ENCODE peak calls at places on chromosome 9, in eight cellular contexts. One of them, this sample, is unnamed.

GRCh38 chr9:129580211-129580915 is 40.5 kb downstream of the C9orf50 start:
- DNase-seq in AG04449: no peak
- DNase-seq in astrocyte of the spinal cord: no peak
- DNase-seq in PC-9: no peak
- DNase-seq in GM12865: peak; percentile 87
- DNase-seq in OCI-LY7: peak; percentile 66
- DNase-seq in fibroblast of lung: no peak
- DNase-seq in ascending aorta: no peak
- DNase-seq in this sample: no peak

GRCh38 chr9:92463989-92464388 is 18.3 kb downstream of the ASPN start:
- DNase-seq in OCI-LY7: no peak
- DNase-seq in AG04449: peak; percentile 91
- DNase-seq in astrocyte of the spinal cord: peak; percentile 85
- DNase-seq in GM12865: no peak
- DNase-seq in fibroblast of lung: peak; percentile 92
- DNase-seq in PC-9: no peak
- DNase-seq in ascending aorta: peak; percentile 73
- DNase-seq in this sample: no peak

GRCh38 chr9:122498883-122499288 is 11.7 kb upstream of the OR1J2 start:
- DNase-seq in AG04449: no peak
- DNase-seq in PC-9: no peak
- DNase-seq in fibroblast of lung: peak; percentile 37
- DNase-seq in astrocyte of the spinal cord: peak; percentile 19
- DNase-seq in OCI-LY7: peak; percentile 47
- DNase-seq in GM12865: peak; percentile 54
- DNase-seq in ascending aorta: no peak
- DNase-seq in this sample: no peak

GRCh38 chr9:21553441-21553840 is 71.3 kb upstream of the IFNE start:
- DNase-seq in OCI-LY7: no peak
- DNase-seq in GM12865: no peak
- DNase-seq in astrocyte of the spinal cord: no peak
- DNase-seq in fibroblast of lung: peak; percentile 14
- DNase-seq in PC-9: no peak
- DNase-seq in AG04449: no peak
- DNase-seq in ascending aorta: no peak
- DNase-seq in this sample: no peak

GRCh38 chr9:36575411-36575882 is 2.8 kb downstream of the MELK start:
- DNase-seq in AG04449: no peak
- DNase-seq in astrocyte of the spinal cord: peak; percentile 65
- DNase-seq in PC-9: no peak
- DNase-seq in ascending aorta: no peak
- DNase-seq in fibroblast of lung: peak; percentile 64
- DNase-seq in OCI-LY7: no peak
- DNase-seq in GM12865: no peak
- DNase-seq in this sample: no peak

GRCh38 chr9:26945591-26945990 is 1.5 kb downstream of the PLAA start:
- DNase-seq in ascending aorta: no peak
- DNase-seq in PC-9: no peak
- DNase-seq in AG04449: no peak
- DNase-seq in GM12865: no peak
- DNase-seq in astrocyte of the spinal cord: no peak
- DNase-seq in OCI-LY7: no peak
- DNase-seq in fibroblast of lung: no peak
- DNase-seq in this sample: no peak

GRCh38 chr9:137294684-137295312 is 7.3 kb downstream of the NRARP start:
- DNase-seq in OCI-LY7: no peak
- DNase-seq in ascending aorta: no peak
- DNase-seq in AG04449: no peak
- DNase-seq in astrocyte of the spinal cord: peak; percentile 35
- DNase-seq in GM12865: peak; percentile 35
- DNase-seq in fibroblast of lung: no peak
- DNase-seq in PC-9: no peak
- DNase-seq in this sample: no peak

GRCh38 chr9:90858505-90858904 is 56.9 kb downstream of the SYK start:
- DNase-seq in PC-9: no peak
- DNase-seq in GM12865: no peak
- DNase-seq in OCI-LY7: no peak
- DNase-seq in fibroblast of lung: no peak
- DNase-seq in astrocyte of the spinal cord: no peak
- DNase-seq in ascending aorta: no peak
- DNase-seq in AG04449: no peak
- DNase-seq in this sample: no peak

GRCh38 chr9:74783408-74783807 is 104.3 kb downstream of the TRPM6 start:
- DNase-seq in fibroblast of lung: no peak
- DNase-seq in PC-9: peak; percentile 57
- DNase-seq in GM12865: no peak
- DNase-seq in AG04449: peak; percentile 21
- DNase-seq in ascending aorta: no peak
- DNase-seq in astrocyte of the spinal cord: peak; percentile 14
- DNase-seq in OCI-LY7: no peak
- DNase-seq in this sample: no peak

GRCh38 chr9:99626424-99626823 is 195.3 kb upstream of the NR4A3 start:
- DNase-seq in ascending aorta: no peak
- DNase-seq in AG04449: no peak
- DNase-seq in fibroblast of lung: no peak
- DNase-seq in OCI-LY7: no peak
- DNase-seq in GM12865: no peak
- DNase-seq in PC-9: no peak
- DNase-seq in astrocyte of the spinal cord: no peak
- DNase-seq in this sample: no peak

GRCh38 chr9:12503606-12504122 is 189.5 kb upstream of the TYRP1 start:
- DNase-seq in PC-9: no peak
- DNase-seq in ascending aorta: no peak
- DNase-seq in GM12865: no peak
- DNase-seq in fibroblast of lung: peak; percentile 31
- DNase-seq in OCI-LY7: no peak
- DNase-seq in astrocyte of the spinal cord: no peak
- DNase-seq in AG04449: no peak
- DNase-seq in this sample: no peak

GRCh38 chr9:92048924-92049625 is 66.1 kb downstream of the SPTLC1 start:
- DNase-seq in AG04449: no peak
- DNase-seq in OCI-LY7: no peak
- DNase-seq in fibroblast of lung: peak; percentile 71
- DNase-seq in PC-9: no peak
- DNase-seq in astrocyte of the spinal cord: peak; percentile 47
- DNase-seq in ascending aorta: no peak
- DNase-seq in GM12865: no peak
- DNase-seq in this sample: no peak

GRCh38 chr9:72467766-72468738 is 53.4 kb upstream of the TMC1 start:
- DNase-seq in OCI-LY7: no peak
- DNase-seq in fibroblast of lung: no peak
- DNase-seq in ascending aorta: no peak
- DNase-seq in GM12865: no peak
- DNase-seq in astrocyte of the spinal cord: peak; percentile 53
- DNase-seq in AG04449: no peak
- DNase-seq in PC-9: no peak
- DNase-seq in this sample: no peak

GRCh38 chr9:116387934-116388714 is 234.5 kb downstream of the PAPPA start:
- DNase-seq in AG04449: no peak
- DNase-seq in ascending aorta: no peak
- DNase-seq in OCI-LY7: no peak
- DNase-seq in fibroblast of lung: no peak
- DNase-seq in PC-9: no peak
- DNase-seq in GM12865: peak; percentile 24
- DNase-seq in astrocyte of the spinal cord: no peak
- DNase-seq in this sample: no peak

GRCh38 chr9:97753364-97753763 is 56.2 kb upstream of the XPA start:
- DNase-seq in astrocyte of the spinal cord: no peak
- DNase-seq in GM12865: no peak
- DNase-seq in fibroblast of lung: no peak
- DNase-seq in ascending aorta: no peak
- DNase-seq in OCI-LY7: no peak
- DNase-seq in PC-9: peak; percentile 20
- DNase-seq in AG04449: no peak
- DNase-seq in this sample: no peak

GRCh38 chr9:123663529-123663928 is 266.4 kb downstream of the DENND1A start:
- DNase-seq in fibroblast of lung: no peak
- DNase-seq in astrocyte of the spinal cord: no peak
- DNase-seq in ascending aorta: no peak
- DNase-seq in GM12865: no peak
- DNase-seq in AG04449: no peak
- DNase-seq in OCI-LY7: no peak
- DNase-seq in PC-9: no peak
- DNase-seq in this sample: no peak

GRCh38 chr9:21688108-21689102 is 114.0 kb upstream of the MTAP start:
- DNase-seq in PC-9: peak; percentile 73
- DNase-seq in AG04449: peak; percentile 36
- DNase-seq in ascending aorta: no peak
- DNase-seq in GM12865: no peak
- DNase-seq in astrocyte of the spinal cord: peak; percentile 93
- DNase-seq in OCI-LY7: no peak
- DNase-seq in fibroblast of lung: peak; percentile 95
- DNase-seq in this sample: no peak

GRCh38 chr9:133778336-133778995 is 40.3 kb upstream of the SARDH start:
- DNase-seq in fibroblast of lung: no peak
- DNase-seq in PC-9: no peak
- DNase-seq in astrocyte of the spinal cord: no peak
- DNase-seq in GM12865: no peak
- DNase-seq in ascending aorta: no peak
- DNase-seq in AG04449: no peak
- DNase-seq in OCI-LY7: no peak
- DNase-seq in this sample: no peak

GRCh38 chr9:17688834-17689233 is 110.0 kb downstream of the SH3GL2 start:
- DNase-seq in PC-9: no peak
- DNase-seq in AG04449: no peak
- DNase-seq in astrocyte of the spinal cord: no peak
- DNase-seq in fibroblast of lung: no peak
- DNase-seq in OCI-LY7: no peak
- DNase-seq in ascending aorta: no peak
- DNase-seq in GM12865: no peak
- DNase-seq in this sample: no peak

GRCh38 chr9:27160636-27161035 is 51.6 kb downstream of the TEK start:
- DNase-seq in fibroblast of lung: no peak
- DNase-seq in OCI-LY7: no peak
- DNase-seq in ascending aorta: no peak
- DNase-seq in GM12865: no peak
- DNase-seq in AG04449: no peak
- DNase-seq in astrocyte of the spinal cord: no peak
- DNase-seq in PC-9: no peak
- DNase-seq in this sample: no peak

GRCh38 chr9:77793909-77794308 is 145.8 kb upstream of the GNA14 start:
- DNase-seq in fibroblast of lung: peak; percentile 51
- DNase-seq in OCI-LY7: no peak
- DNase-seq in PC-9: peak; percentile 60
- DNase-seq in ascending aorta: no peak
- DNase-seq in astrocyte of the spinal cord: peak; percentile 15
- DNase-seq in AG04449: no peak
- DNase-seq in GM12865: no peak
- DNase-seq in this sample: no peak

GRCh38 chr9:107049046-107049824 is 186.3 kb downstream of the ZNF462 start:
- DNase-seq in astrocyte of the spinal cord: no peak
- DNase-seq in PC-9: no peak
- DNase-seq in ascending aorta: no peak
- DNase-seq in OCI-LY7: no peak
- DNase-seq in GM12865: no peak
- DNase-seq in AG04449: no peak
- DNase-seq in fibroblast of lung: no peak
- DNase-seq in this sample: no peak

GRCh38 chr9:107049825-107050184 is 186.8 kb downstream of the ZNF462 start:
- DNase-seq in OCI-LY7: no peak
- DNase-seq in astrocyte of the spinal cord: no peak
- DNase-seq in AG04449: no peak
- DNase-seq in PC-9: no peak
- DNase-seq in ascending aorta: no peak
- DNase-seq in fibroblast of lung: no peak
- DNase-seq in GM12865: no peak
- DNase-seq in this sample: no peak

GRCh38 chr9:107043886-107044285 is 180.9 kb downstream of the ZNF462 start:
- DNase-seq in AG04449: no peak
- DNase-seq in ascending aorta: no peak
- DNase-seq in PC-9: no peak
- DNase-seq in OCI-LY7: no peak
- DNase-seq in astrocyte of the spinal cord: no peak
- DNase-seq in fibroblast of lung: no peak
- DNase-seq in GM12865: no peak
- DNase-seq in this sample: no peak

GRCh38 chr9:107046692-107047091 is 183.7 kb downstream of the ZNF462 start:
- DNase-seq in PC-9: no peak
- DNase-seq in fibroblast of lung: no peak
- DNase-seq in astrocyte of the spinal cord: no peak
- DNase-seq in ascending aorta: no peak
- DNase-seq in OCI-LY7: peak; percentile 44
- DNase-seq in GM12865: peak; percentile 55
- DNase-seq in AG04449: no peak
- DNase-seq in this sample: no peak

DNA sequence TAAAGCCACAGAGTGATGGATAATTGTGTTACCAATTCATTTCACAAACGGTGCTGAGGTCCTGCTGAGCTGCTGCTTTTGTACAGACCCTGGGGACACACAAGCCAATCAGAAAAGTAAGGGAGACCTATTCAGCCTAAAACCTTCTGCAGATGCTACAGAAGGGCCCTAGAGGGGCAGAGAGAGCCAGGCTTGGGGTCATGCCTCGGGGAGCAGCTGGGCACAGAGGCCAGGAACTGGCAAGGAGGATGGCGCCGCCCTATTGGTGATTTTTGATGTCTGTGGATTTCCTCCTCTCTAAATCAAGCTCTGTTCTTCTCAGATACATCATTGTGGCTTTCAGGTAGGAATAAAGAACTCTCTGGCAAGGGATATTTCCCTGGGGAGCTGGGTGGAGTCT is 181.9 kb downstream of the ZNF462 start:
- DNase-seq in astrocyte of the spinal cord: no peak
- DNase-seq in AG04449: no peak
- DNase-seq in PC-9: no peak
- DNase-seq in fibroblast of lung: no peak
- DNase-seq in ascending aorta: no peak
- DNase-seq in OCI-LY7: peak; percentile 20
- DNase-seq in GM12865: no peak
- DNase-seq in this sample: no peak
- TF ChIP-seq CTCF in astrocyte of the spinal cord: peak; percentile 12
- TF ChIP-seq CTCF in AG04449: no peak
- TF ChIP-seq CTCF in PC-9: peak; percentile 51
- TF ChIP-seq CTCF in fibroblast of lung: no peak
- TF ChIP-seq CTCF in ascending aorta: no peak
- TF ChIP-seq CTCF in OCI-LY7: peak; percentile 75
- TF ChIP-seq CTCF in GM12865: peak; percentile 6
- TF ChIP-seq CTCF in this sample: no peak

GRCh38 chr9:38707885-38708640 is 11.9 kb downstream of the FAM240B start:
- DNase-seq in ascending aorta: no peak
- DNase-seq in PC-9: no peak
- DNase-seq in astrocyte of the spinal cord: no peak
- DNase-seq in OCI-LY7: peak; percentile 2
- DNase-seq in AG04449: no peak
- DNase-seq in fibroblast of lung: no peak
- DNase-seq in GM12865: peak; percentile 52
- DNase-seq in this sample: no peak
- TF ChIP-seq CTCF in ascending aorta: no peak
- TF ChIP-seq CTCF in PC-9: peak; percentile 35
- TF ChIP-seq CTCF in astrocyte of the spinal cord: peak; percentile 38
- TF ChIP-seq CTCF in OCI-LY7: peak; percentile 45
- TF ChIP-seq CTCF in AG04449: peak; percentile 4
- TF ChIP-seq CTCF in fibroblast of lung: no peak
- TF ChIP-seq CTCF in GM12865: peak; percentile 62
- TF ChIP-seq CTCF in this sample: no peak

GRCh38 chr9:130994546-130995398 is 14.2 kb upstream of the LAMC3 start:
- DNase-seq in AG04449: no peak
- DNase-seq in GM12865: no peak
- DNase-seq in PC-9: no peak
- DNase-seq in OCI-LY7: no peak
- DNase-seq in astrocyte of the spinal cord: no peak
- DNase-seq in ascending aorta: no peak
- DNase-seq in fibroblast of lung: no peak
- DNase-seq in this sample: no peak
- TF ChIP-seq CTCF in AG04449: no peak
- TF ChIP-seq CTCF in GM12865: no peak
- TF ChIP-seq CTCF in PC-9: no peak
- TF ChIP-seq CTCF in OCI-LY7: no peak
- TF ChIP-seq CTCF in astrocyte of the spinal cord: no peak
- TF ChIP-seq CTCF in ascending aorta: no peak
- TF ChIP-seq CTCF in fibroblast of lung: no peak
- TF ChIP-seq CTCF in this sample: no peak

GRCh38 chr9:126985870-126986498 is 71.4 kb downstream of the RALGPS1 start:
- DNase-seq in OCI-LY7: no peak
- DNase-seq in astrocyte of the spinal cord: peak; percentile 80
- DNase-seq in fibroblast of lung: peak; percentile 67
- DNase-seq in PC-9: peak; percentile 98
- DNase-seq in ascending aorta: peak; percentile 77
- DNase-seq in AG04449: no peak
- DNase-seq in GM12865: peak; percentile 92
- DNase-seq in this sample: peak; percentile 60
- TF ChIP-seq CTCF in OCI-LY7: no peak
- TF ChIP-seq CTCF in astrocyte of the spinal cord: no peak
- TF ChIP-seq CTCF in fibroblast of lung: no peak
- TF ChIP-seq CTCF in PC-9: no peak
- TF ChIP-seq CTCF in ascending aorta: no peak
- TF ChIP-seq CTCF in AG04449: no peak
- TF ChIP-seq CTCF in GM12865: no peak
- TF ChIP-seq CTCF in this sample: no peak

This sample was measured in omental fat pad.